ENCODE peak calls at places on chromosomes 11 and 22, in four cellular contexts. One of them, this sample, is unnamed.

GRCh38 chr11:120793806-120794479 is 230.0 kb upstream of the TBCEL start:
- DNase-seq in CD4-positive, alpha-beta T cell: no peak
- DNase-seq in HepG2: no peak
- DNase-seq in fibroblast of pulmonary artery: no peak
- DNase-seq in this sample: no peak

GRCh38 chr11:74634537-74634936 is 42.2 kb downstream of the POLD3 start:
- DNase-seq in CD4-positive, alpha-beta T cell: no peak
- DNase-seq in HepG2: peak
- DNase-seq in fibroblast of pulmonary artery: peak
- DNase-seq in this sample: no peak

GRCh38 chr11:103624708-103625623 is 411.5 kb upstream of the DDI1 start:
- DNase-seq in CD4-positive, alpha-beta T cell: no peak
- DNase-seq in HepG2: no peak
- DNase-seq in fibroblast of pulmonary artery: peak
- DNase-seq in this sample: no peak

GRCh38 chr11:86101493-86101892 is 32.6 kb upstream of the PICALM start:
- DNase-seq in CD4-positive, alpha-beta T cell: no peak
- DNase-seq in HepG2: no peak
- DNase-seq in fibroblast of pulmonary artery: peak
- DNase-seq in this sample: no peak

GRCh38 chr11:74949748-74950127 is 672 bp downstream of the SPCS2 start:
- DNase-seq in CD4-positive, alpha-beta T cell: no peak
- DNase-seq in HepG2: no peak
- DNase-seq in fibroblast of pulmonary artery: no peak
- DNase-seq in this sample: no peak

GRCh38 chr11:59429924-59430516 is 3.8 kb upstream of the OR5A2 start:
- DNase-seq in CD4-positive, alpha-beta T cell: no peak
- DNase-seq in HepG2: peak
- DNase-seq in fibroblast of pulmonary artery: peak
- DNase-seq in this sample: no peak

GRCh38 chr11:26276798-26277424 is 55.0 kb upstream of the ANO3 start:
- DNase-seq in CD4-positive, alpha-beta T cell: no peak
- DNase-seq in HepG2: peak
- DNase-seq in fibroblast of pulmonary artery: peak
- DNase-seq in this sample: peak

GRCh38 chr22:43848366-43849171 is 13.7 kb downstream of the SULT4A1 start:
- DNase-seq in CD4-positive, alpha-beta T cell: peak
- DNase-seq in HepG2: no peak
- DNase-seq in fibroblast of pulmonary artery: peak
- DNase-seq in this sample: no peak

GRCh38 chr11:46120711-46121327 is 435 bp downstream of the PHF21A start:
- DNase-seq in CD4-positive, alpha-beta T cell: no peak
- DNase-seq in HepG2: peak
- DNase-seq in fibroblast of pulmonary artery: peak
- DNase-seq in this sample: no peak

GRCh38 chr22:31839986-31840385 is 86.2 kb downstream of the DEPDC5 start:
- DNase-seq in CD4-positive, alpha-beta T cell: no peak
- DNase-seq in HepG2: no peak
- DNase-seq in fibroblast of pulmonary artery: no peak
- DNase-seq in this sample: no peak

GRCh38 chr11:110818032-110818687 is 105.9 kb upstream of the ARHGAP20 start:
- DNase-seq in CD4-positive, alpha-beta T cell: no peak
- DNase-seq in HepG2: no peak
- DNase-seq in fibroblast of pulmonary artery: peak
- DNase-seq in this sample: no peak

GRCh38 chr11:114209904-114210303 is 86.3 kb upstream of the NNMT start:
- DNase-seq in CD4-positive, alpha-beta T cell: no peak
- DNase-seq in HepG2: peak
- DNase-seq in fibroblast of pulmonary artery: no peak
- DNase-seq in this sample: no peak

GRCh38 chr11:120658071-120658423 is 146.5 kb downstream of the GRIK4 start:
- DNase-seq in CD4-positive, alpha-beta T cell: no peak
- DNase-seq in HepG2: no peak
- DNase-seq in fibroblast of pulmonary artery: no peak
- DNase-seq in this sample: no peak

GRCh38 chr11:35303596-35304392 is 115.6 kb downstream of the SLC1A2 start:
- DNase-seq in CD4-positive, alpha-beta T cell: no peak
- DNase-seq in HepG2: peak
- DNase-seq in fibroblast of pulmonary artery: peak
- DNase-seq in this sample: peak

GRCh38 chr11:125464671-125465070 is 31.4 kb downstream of the FEZ1 start:
- DNase-seq in CD4-positive, alpha-beta T cell: no peak
- DNase-seq in HepG2: no peak
- DNase-seq in fibroblast of pulmonary artery: no peak
- DNase-seq in this sample: no peak

GRCh38 chr11:2584812-2585565 is 114.8 kb downstream of the KCNQ1OT1 start:
- DNase-seq in CD4-positive, alpha-beta T cell: peak
- DNase-seq in HepG2: no peak
- DNase-seq in fibroblast of pulmonary artery: no peak
- DNase-seq in this sample: peak

GRCh38 chr11:58914821-58915543 is 24.3 kb upstream of the GLYATL1 start:
- DNase-seq in CD4-positive, alpha-beta T cell: no peak
- DNase-seq in HepG2: no peak
- DNase-seq in fibroblast of pulmonary artery: peak
- DNase-seq in this sample: no peak

DNA sequence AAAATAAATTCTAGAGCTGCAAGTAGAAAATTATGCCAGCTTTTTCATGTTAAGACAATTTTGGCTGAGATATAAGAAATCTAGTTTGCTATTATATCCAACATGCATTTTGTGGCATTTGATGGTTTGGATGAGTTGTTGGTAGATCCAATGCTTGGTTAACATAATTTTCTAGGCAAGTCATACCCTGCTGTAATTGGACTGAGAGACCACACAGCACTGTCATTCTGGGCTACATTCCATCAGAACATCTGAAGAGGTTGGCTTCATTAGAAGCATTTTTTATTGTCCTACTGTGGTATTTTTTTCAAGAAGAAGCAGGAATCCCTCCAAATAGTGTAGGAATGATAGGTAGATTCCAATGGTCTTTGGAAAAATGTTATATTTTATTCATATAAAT is 561.0 kb downstream of the LUZP2 start:
- DNase-seq in CD4-positive, alpha-beta T cell: no peak
- DNase-seq in HepG2: no peak
- DNase-seq in fibroblast of pulmonary artery: no peak
- DNase-seq in this sample: no peak
- TF ChIP-seq CTCF in CD4-positive, alpha-beta T cell: no peak
- TF ChIP-seq CTCF in HepG2: no peak
- TF ChIP-seq CTCF in fibroblast of pulmonary artery: no peak
- TF ChIP-seq CTCF in this sample: no peak

DNA sequence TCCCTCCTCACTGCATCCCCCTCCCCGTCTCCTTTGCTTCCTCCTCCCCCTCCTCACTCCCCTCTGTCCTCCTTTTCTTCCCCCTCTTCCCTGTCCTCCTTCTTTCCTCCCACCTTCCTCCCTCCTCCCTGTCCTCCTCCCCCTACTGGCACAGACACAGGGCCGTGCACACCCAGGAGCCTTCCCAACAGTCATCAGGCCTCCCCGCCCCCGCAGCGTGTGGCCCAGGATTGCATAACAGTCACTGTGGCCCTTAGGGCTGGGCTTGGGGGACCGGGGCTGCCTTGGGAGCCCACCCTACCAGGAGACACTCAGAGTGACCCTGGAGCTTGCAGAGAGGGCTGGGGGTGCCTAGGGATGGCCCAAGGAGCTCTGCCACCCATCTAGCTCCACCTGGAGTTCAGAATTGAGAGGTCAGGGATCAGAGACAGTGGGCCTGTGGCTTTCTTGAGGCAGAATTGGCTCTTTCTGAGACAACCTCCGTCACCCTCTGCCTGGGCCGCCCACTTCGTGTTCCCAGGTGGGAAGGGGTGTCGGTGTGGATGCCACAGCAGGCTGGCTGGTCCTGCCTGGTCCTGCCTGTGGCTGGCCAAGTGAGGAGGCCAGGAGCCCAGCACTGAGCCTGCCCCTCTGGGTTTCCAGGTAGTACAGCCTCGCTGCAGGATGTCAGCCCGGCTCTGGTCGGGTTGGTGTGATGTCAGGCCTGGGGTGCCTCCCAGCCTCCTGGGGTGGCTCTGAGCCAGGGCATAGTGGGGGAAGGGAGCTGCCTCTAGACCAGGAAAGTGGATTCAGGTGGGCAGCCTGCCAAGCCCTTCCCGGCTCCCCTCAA is 1.6 kb downstream of the SPI1 start:
- DNase-seq in CD4-positive, alpha-beta T cell: no peak
- DNase-seq in HepG2: no peak
- DNase-seq in fibroblast of pulmonary artery: no peak
- DNase-seq in this sample: no peak
- TF ChIP-seq CTCF in CD4-positive, alpha-beta T cell: no peak
- TF ChIP-seq CTCF in HepG2: peak
- TF ChIP-seq CTCF in fibroblast of pulmonary artery: no peak
- TF ChIP-seq CTCF in this sample: no peak

GRCh38 chr11:15707971-15708370 is 593.2 kb downstream of the INSC start:
- DNase-seq in CD4-positive, alpha-beta T cell: no peak
- DNase-seq in HepG2: no peak
- DNase-seq in fibroblast of pulmonary artery: peak
- DNase-seq in this sample: no peak
- TF ChIP-seq CTCF in CD4-positive, alpha-beta T cell: no peak
- TF ChIP-seq CTCF in HepG2: no peak
- TF ChIP-seq CTCF in fibroblast of pulmonary artery: no peak
- TF ChIP-seq CTCF in this sample: no peak

GRCh38 chr11:117146521-117146920 is 2.4 kb downstream of the PAFAH1B2 start:
- DNase-seq in CD4-positive, alpha-beta T cell: no peak
- DNase-seq in HepG2: no peak
- DNase-seq in fibroblast of pulmonary artery: peak
- DNase-seq in this sample: no peak

GRCh38 chr11:117144477-117145392 is 648 bp downstream of the PAFAH1B2 start:
- DNase-seq in CD4-positive, alpha-beta T cell: no peak
- DNase-seq in HepG2: peak
- DNase-seq in fibroblast of pulmonary artery: peak
- DNase-seq in this sample: no peak

GRCh38 chr11:117143871-117144476 is at the start of gene PAFAH1B2:
- DNase-seq in CD4-positive, alpha-beta T cell: peak
- DNase-seq in HepG2: peak
- DNase-seq in fibroblast of pulmonary artery: peak
- DNase-seq in this sample: peak

GRCh38 chr11:117143390-117143789 is 697 bp upstream of the PAFAH1B2 start:
- DNase-seq in CD4-positive, alpha-beta T cell: no peak
- DNase-seq in HepG2: no peak
- DNase-seq in fibroblast of pulmonary artery: peak
- DNase-seq in this sample: no peak

DNA sequence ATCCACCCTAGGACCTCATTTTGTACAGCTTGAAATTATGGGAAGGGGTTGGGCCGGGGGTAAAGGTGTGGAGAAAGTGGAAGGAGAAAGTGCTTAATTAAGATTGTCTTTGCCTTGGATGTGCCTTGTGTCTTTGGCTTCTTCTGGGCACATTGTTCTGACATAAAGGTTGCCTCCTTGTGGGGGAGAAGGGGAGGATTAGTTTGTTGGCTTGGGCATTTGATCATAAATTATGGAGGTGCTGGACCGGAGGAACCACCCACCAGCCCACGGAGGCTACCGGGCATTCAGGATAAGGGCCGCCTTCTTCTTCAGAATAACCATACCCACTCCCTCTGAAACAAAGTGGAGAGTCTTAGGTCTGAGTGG is 1.3 kb downstream of the PAFAH1B2 start:
- DNase-seq in CD4-positive, alpha-beta T cell: no peak
- DNase-seq in HepG2: peak
- DNase-seq in fibroblast of pulmonary artery: peak
- DNase-seq in this sample: no peak
- TF ChIP-seq CTCF in CD4-positive, alpha-beta T cell: no peak
- TF ChIP-seq CTCF in HepG2: no peak
- TF ChIP-seq CTCF in fibroblast of pulmonary artery: peak
- TF ChIP-seq CTCF in this sample: no peak

DNA sequence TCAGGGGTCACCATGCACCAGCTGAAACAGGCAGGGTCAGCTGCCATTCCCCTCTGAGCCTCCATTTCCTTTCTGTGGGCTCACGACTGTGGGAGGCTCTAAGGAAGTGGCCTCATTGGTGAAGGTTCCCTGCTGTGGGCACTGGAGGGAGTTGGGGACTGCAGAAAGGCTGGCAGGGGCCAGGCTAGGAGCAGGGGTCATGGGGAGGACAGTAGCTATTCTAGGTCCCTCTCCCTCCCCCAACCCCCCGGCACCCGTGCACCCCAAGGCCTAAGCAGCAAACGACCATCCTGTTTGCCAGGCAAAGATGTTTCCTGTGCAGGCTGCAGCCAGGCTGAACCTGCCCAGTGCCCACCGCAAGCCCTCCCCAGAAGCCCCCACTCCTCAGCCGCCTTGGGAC is 189.5 kb downstream of the MN1 start:
- DNase-seq in CD4-positive, alpha-beta T cell: no peak
- DNase-seq in HepG2: no peak
- DNase-seq in fibroblast of pulmonary artery: no peak
- DNase-seq in this sample: no peak
- TF ChIP-seq CTCF in CD4-positive, alpha-beta T cell: no peak
- TF ChIP-seq CTCF in HepG2: no peak
- TF ChIP-seq CTCF in fibroblast of pulmonary artery: no peak
- TF ChIP-seq CTCF in this sample: no peak

DNA sequence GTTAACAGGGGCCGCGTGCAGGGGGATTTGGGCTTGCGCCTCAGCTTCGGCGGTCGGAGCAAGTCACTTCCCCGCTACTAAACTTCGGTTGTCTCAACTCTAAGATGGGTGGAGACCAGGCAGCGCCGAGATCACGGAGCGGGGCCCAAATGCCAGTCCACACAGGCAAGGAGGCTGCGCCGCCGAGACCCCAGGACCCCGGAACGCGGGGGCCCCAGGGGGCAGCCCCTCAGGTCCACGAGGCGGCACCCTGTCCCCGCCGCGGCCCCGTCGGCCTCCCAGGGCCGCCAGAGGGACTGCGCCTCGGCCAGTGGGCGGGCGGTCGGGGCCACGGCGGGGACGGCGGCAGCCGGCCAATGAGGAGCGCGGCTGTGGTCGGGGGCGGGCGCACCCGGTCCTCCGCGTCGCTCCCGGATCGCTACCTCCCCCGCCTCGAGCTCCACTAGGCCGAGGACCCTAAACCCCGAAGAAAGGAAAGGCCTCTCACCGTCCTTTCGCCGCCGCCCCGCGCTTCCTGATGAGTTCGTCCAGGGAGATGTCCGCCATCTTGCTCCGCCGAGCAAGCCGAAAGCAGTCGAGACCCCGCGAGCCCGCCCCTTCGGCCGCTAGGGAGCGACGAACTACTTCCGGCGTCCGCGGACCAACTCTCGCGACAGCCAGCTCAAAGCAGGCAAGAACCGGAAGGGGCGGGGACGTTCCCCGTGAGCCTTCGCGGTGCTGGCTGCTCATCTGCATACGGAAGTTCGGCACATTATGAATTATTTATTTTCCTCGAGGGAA is at the start of gene POLDIP3:
- DNase-seq in CD4-positive, alpha-beta T cell: peak
- DNase-seq in HepG2: peak
- DNase-seq in fibroblast of pulmonary artery: peak
- DNase-seq in this sample: peak
- TF ChIP-seq CTCF in CD4-positive, alpha-beta T cell: no peak
- TF ChIP-seq CTCF in HepG2: peak
- TF ChIP-seq CTCF in fibroblast of pulmonary artery: no peak
- TF ChIP-seq CTCF in this sample: no peak

GRCh38 chr11:77165066-77165465 is 37.0 kb downstream of the MYO7A start:
- DNase-seq in CD4-positive, alpha-beta T cell: no peak
- DNase-seq in HepG2: no peak
- DNase-seq in fibroblast of pulmonary artery: no peak
- DNase-seq in this sample: no peak
- TF ChIP-seq CTCF in CD4-positive, alpha-beta T cell: no peak
- TF ChIP-seq CTCF in HepG2: no peak
- TF ChIP-seq CTCF in fibroblast of pulmonary artery: no peak
- TF ChIP-seq CTCF in this sample: no peak